ENCODE peak calls at places on chromosomes 12 and 14, in eight cellular contexts. U is CD8-positive, alpha-beta T cell; K is K562; S is psoas muscle; W is HFF-Myc; D is adipocyte; I is AG10803; Q is mesendoderm. O is an unnamed sample.
A peak's percentile ranks its signal among the peaks of the same experiment; 100 is the strongest.

GRCh38 chr12:12182926-12183325 is 83.9 kb downstream of the LRP6 start:
- DNase-seq in S (no peak), W (no peak), K (peak; percentile 9), D (peak; percentile 52), U (no peak), I (peak; percentile 69), Q (no peak), O (no peak)

GRCh38 chr14:104698688-104699425 is 9.4 kb downstream of the INF2 start:
- DNase-seq in S (peak; percentile 66), D (no peak), U (no peak), I (no peak), W (no peak), Q (no peak), K (no peak), O (no peak)

GRCh38 chr12:8860165-8860961 is 37.9 kb downstream of the A2ML1 start:
- DNase-seq in I (peak; percentile 57), S (peak; percentile 63), Q (peak; percentile 91), D (peak; percentile 65), W (peak; percentile 22), K (peak; percentile 37), U (peak; percentile 17), O (no peak)

GRCh38 chr14:92581966-92582566 is 68.5 kb downstream of the RIN3 start:
- DNase-seq in K (no peak), D (no peak), W (no peak), I (no peak), Q (no peak), S (no peak), U (no peak), O (no peak)

GRCh38 chr12:100545092-100545491 is 28.4 kb upstream of the GAS2L3 start:
- DNase-seq in D (no peak), S (no peak), I (no peak), U (no peak), K (no peak), Q (no peak), W (no peak), O (peak; percentile 26)

GRCh38 chr12:57280234-57281062 is 29.5 kb upstream of the STAC3 start:
- DNase-seq in Q (peak; percentile 83), U (peak; percentile 53), D (peak; percentile 79), K (peak; percentile 71), W (peak; percentile 87), I (peak; percentile 85), S (no peak), O (peak; percentile 73)

GRCh38 chr14:104887623-104888488 is 22.8 kb downstream of the CEP170B start:
- DNase-seq in K (no peak), W (no peak), U (no peak), Q (no peak), S (peak; percentile 42), D (no peak), I (no peak), O (no peak)

GRCh38 chr14:31057701-31058364 is 31.7 kb upstream of the STRN3 start:
- DNase-seq in Q (no peak), I (no peak), D (no peak), U (no peak), K (no peak), W (no peak), S (no peak), O (no peak)

GRCh38 chr12:70842942-70843341 is 77.6 kb downstream of the PTPRR start:
- DNase-seq in D (no peak), S (no peak), U (no peak), W (no peak), K (no peak), I (no peak), Q (no peak), O (no peak)

GRCh38 chr12:52521581-52522266 is 1.5 kb upstream of the KRT5 start:
- DNase-seq in U (no peak), I (peak; percentile 80), Q (peak; percentile 80), D (no peak), K (no peak), S (no peak), W (no peak), O (no peak)

DNA sequence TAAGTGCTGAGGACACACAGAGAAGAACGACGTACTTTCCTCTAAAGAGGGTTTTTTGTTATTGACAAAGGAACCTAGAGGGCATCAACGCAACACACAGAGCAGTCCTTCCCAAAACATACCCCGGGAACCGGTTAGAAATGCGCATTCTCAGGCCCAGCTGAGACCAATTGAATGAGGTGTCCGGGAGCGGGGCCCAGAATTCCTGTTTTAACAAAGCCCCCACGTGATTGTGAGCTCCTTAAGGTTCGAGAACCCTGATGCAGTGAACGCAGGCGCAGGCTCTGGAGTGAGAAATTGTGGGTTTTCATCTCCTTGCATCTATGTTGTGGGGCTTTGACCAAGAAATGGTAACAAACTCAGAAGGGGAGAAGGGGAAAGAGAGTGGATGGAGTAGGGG is 51.0 kb upstream of the TBX3 start:
- DNase-seq in S (no peak), U (no peak), D (no peak), K (no peak), Q (peak; percentile 31), W (no peak), I (no peak), O (no peak)
- H3K4me3 ChIP-seq in S (no peak overlapping the region), U (no peak overlapping the region), D (no peak overlapping the region), K (no peak overlapping the region), Q (no peak overlapping the region), W (no peak overlapping the region), I (no peak overlapping the region), O (no peak overlapping the region)

DNA sequence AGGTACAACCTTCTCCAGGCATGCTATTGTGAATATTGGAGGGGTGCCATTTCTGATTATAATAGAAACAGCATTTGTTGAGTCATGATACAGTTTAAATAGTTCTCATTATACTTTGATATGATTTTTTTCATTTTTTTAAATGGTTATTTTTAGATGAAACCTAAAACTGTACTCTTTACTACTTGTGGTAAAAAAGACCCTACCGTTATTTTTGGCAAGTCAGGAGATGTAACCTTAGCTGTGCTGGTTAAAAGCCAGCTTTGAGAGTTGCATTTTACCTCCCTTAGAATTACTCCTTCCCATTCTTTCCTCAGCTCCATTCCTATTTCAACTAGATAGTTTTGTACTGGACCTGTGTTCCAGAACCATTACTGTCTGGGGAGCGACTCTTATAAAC is 91.9 kb downstream of the RAD51B start:
- DNase-seq in U (no peak), W (no peak), I (no peak), Q (no peak), K (no peak), S (no peak), D (peak; percentile 35), O (no peak)
- H3K4me3 ChIP-seq in U (no peak overlapping the region), W (no peak overlapping the region), I (no peak overlapping the region), Q (no peak overlapping the region), K (no peak overlapping the region), S (no peak overlapping the region), D (no peak overlapping the region), O (no peak overlapping the region)

DNA sequence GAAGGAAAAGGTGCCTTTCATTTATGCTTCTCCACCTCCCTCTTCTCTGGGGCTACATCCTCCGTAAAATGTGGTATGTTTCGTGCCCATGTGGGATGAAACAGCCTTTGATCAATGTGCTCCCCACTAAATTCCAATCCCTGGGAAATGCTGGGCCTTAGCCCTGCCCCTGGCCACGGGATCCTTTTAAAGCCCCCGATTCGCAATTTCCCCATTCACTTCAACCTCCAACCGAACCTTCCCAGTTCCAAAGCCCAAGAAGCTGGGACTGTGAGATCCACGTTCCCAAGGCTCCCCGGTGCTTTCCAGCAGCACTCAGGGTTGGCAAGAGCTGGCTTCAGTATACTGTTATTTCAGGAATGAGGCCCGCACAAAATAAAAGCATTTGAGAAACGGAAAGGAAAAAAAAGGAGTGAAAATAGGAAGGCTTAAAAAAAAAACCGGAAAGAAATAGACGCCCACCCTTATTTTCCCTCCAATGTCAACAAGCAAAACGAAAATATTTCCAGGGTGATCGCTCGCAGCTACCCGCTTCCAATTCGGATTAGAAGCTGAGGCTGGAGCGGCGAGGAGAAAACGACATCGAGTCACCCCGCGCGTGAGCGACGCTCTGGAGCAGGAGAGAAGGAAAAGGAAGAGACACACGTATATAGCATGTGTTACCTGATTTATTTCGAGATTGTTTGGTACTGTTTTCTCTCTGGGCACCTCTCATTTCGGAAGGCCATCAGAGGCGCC is 1.2 kb upstream of the FOXG1 start:
- DNase-seq in K (no peak), S (no peak), D (no peak), Q (peak; percentile 44), I (no peak), U (no peak), W (no peak), O (no peak)
- H3K4me3 ChIP-seq in K (peak overlapping the region; percentile 46), S (peak overlapping the region; percentile 56), D (peak overlapping the region; percentile 68), Q (peak overlapping the region; percentile 8), I (peak overlapping the region; percentile 43), U (no peak overlapping the region), W (no peak overlapping the region), O (no peak overlapping the region)

DNA sequence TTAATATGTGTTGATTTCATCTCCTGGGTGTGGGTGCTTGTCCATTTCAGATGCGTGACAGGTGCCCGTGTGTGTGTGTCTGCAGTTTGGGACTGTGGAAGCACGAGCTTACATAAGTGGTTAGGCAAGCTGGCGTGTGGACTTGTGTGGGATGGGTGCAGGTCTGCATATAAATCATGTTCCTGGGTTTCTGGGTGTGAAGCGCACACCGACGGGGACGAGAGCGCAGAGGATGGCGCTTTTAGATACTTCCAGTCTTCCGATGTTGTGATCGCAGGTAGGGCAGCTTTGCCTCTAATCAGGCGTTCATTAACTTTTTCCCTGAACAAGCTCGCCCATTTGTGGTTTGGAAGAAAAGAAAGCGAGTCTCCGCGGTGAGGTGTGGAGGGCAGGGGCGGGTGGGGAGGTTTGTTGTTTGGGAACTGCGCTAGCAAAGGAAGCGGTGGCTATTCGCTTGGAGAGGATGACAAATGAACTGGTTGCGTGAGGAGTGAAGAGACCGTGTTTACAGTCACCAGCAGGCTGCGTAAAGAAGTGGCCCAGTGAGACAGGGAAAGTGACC is 878 bp downstream of the RGS6 start:
- DNase-seq in S (no peak), I (no peak), Q (peak; percentile 61), K (no peak), U (no peak), W (no peak), D (peak; percentile 1), O (no peak)
- H3K4me3 ChIP-seq in S (peak overlapping the region; percentile 55), I (no peak overlapping the region), Q (no peak overlapping the region), K (no peak overlapping the region), U (no peak overlapping the region), W (no peak overlapping the region), D (no peak overlapping the region), O (no peak overlapping the region)

GRCh38 chr14:23307687-23308644 is 1.3 kb downstream of the BCL2L2 start:
- DNase-seq in Q (no peak), I (no peak), U (no peak), D (no peak), K (no peak), W (no peak), S (no peak), O (no peak)
- H3K4me3 ChIP-seq in Q (no peak overlapping the region), I (peak overlapping the region; percentile 95), U (no peak overlapping the region), D (peak overlapping the region; percentile 99), K (peak overlapping the region; percentile 94), W (peak overlapping the region; percentile 91), S (peak overlapping the region; percentile 88), O (peak overlapping the region; percentile 91)

GRCh38 chr12:109830718-109831117 is 2.5 kb downstream of the TRPV4 start:
- DNase-seq in W (no peak), Q (no peak), U (no peak), D (no peak), K (no peak), I (no peak), S (no peak), O (no peak)
- H3K4me3 ChIP-seq in W (no peak overlapping the region), Q (no peak overlapping the region), U (no peak overlapping the region), D (no peak overlapping the region), K (no peak overlapping the region), I (no peak overlapping the region), S (no peak overlapping the region), O (no peak overlapping the region)

O was measured in BJ.